ENCODE peak calls at places on chromosomes 13 and 19, in seven cellular contexts. One of them, this sample, is unnamed.
A peak's percentile ranks its signal among the peaks of the same experiment; 100 is the strongest.

GRCh38 chr13:23087884-23088283 is 92.9 kb upstream of the SGCG start:
- DNase-seq in IMR-90: peak; percentile 20
- DNase-seq in ovary: no peak
- DNase-seq in cardiac muscle cell: peak; percentile 33
- DNase-seq in fibroblast of lung: peak; percentile 31
- DNase-seq in lower lobe of right lung: no peak
- DNase-seq in effector memory CD4-positive, alpha-beta T cell: no peak
- DNase-seq in this sample: no peak

GRCh38 chr13:22107549-22107948 is 436.7 kb downstream of the FGF9 start:
- DNase-seq in IMR-90: no peak
- DNase-seq in ovary: no peak
- DNase-seq in cardiac muscle cell: no peak
- DNase-seq in fibroblast of lung: no peak
- DNase-seq in lower lobe of right lung: no peak
- DNase-seq in effector memory CD4-positive, alpha-beta T cell: no peak
- DNase-seq in this sample: no peak

GRCh38 chr13:98664047-98664446 is 87.1 kb upstream of the STK24 start:
- DNase-seq in IMR-90: peak; percentile 85
- DNase-seq in ovary: no peak
- DNase-seq in cardiac muscle cell: peak; percentile 21
- DNase-seq in fibroblast of lung: peak; percentile 9
- DNase-seq in lower lobe of right lung: no peak
- DNase-seq in effector memory CD4-positive, alpha-beta T cell: no peak
- DNase-seq in this sample: no peak

GRCh38 chr19:35911173-35911572 is 3.1 kb upstream of the TYROBP start:
- DNase-seq in IMR-90: no peak
- DNase-seq in ovary: no peak
- DNase-seq in cardiac muscle cell: no peak
- DNase-seq in fibroblast of lung: no peak
- DNase-seq in lower lobe of right lung: no peak
- DNase-seq in effector memory CD4-positive, alpha-beta T cell: no peak
- DNase-seq in this sample: no peak

GRCh38 chr13:60167121-60167520 is 3.4 kb upstream of the DIAPH3 start:
- DNase-seq in IMR-90: no peak
- DNase-seq in ovary: no peak
- DNase-seq in cardiac muscle cell: no peak
- DNase-seq in fibroblast of lung: no peak
- DNase-seq in lower lobe of right lung: no peak
- DNase-seq in effector memory CD4-positive, alpha-beta T cell: no peak
- DNase-seq in this sample: no peak

GRCh38 chr13:24323036-24323738 is 13.8 kb downstream of the C1QTNF9 start:
- DNase-seq in IMR-90: no peak
- DNase-seq in ovary: no peak
- DNase-seq in cardiac muscle cell: no peak
- DNase-seq in fibroblast of lung: no peak
- DNase-seq in lower lobe of right lung: no peak
- DNase-seq in effector memory CD4-positive, alpha-beta T cell: no peak
- DNase-seq in this sample: no peak

GRCh38 chr13:82292334-82292733 is 1589.9 kb downstream of the SLITRK1 start:
- DNase-seq in IMR-90: no peak
- DNase-seq in ovary: no peak
- DNase-seq in cardiac muscle cell: no peak
- DNase-seq in fibroblast of lung: no peak
- DNase-seq in lower lobe of right lung: no peak
- DNase-seq in effector memory CD4-positive, alpha-beta T cell: no peak
- DNase-seq in this sample: no peak

GRCh38 chr19:18895038-18895827 is 725 bp downstream of the CERS1 start:
- DNase-seq in IMR-90: no peak
- DNase-seq in ovary: no peak
- DNase-seq in cardiac muscle cell: peak; percentile 24
- DNase-seq in fibroblast of lung: peak; percentile 31
- DNase-seq in lower lobe of right lung: no peak
- DNase-seq in effector memory CD4-positive, alpha-beta T cell: no peak
- DNase-seq in this sample: no peak

GRCh38 chr13:80342541-80343371 is 1.8 kb upstream of the SPRY2 start:
- DNase-seq in IMR-90: peak; percentile 66
- DNase-seq in ovary: peak; percentile 82
- DNase-seq in cardiac muscle cell: peak; percentile 85
- DNase-seq in fibroblast of lung: peak; percentile 77
- DNase-seq in lower lobe of right lung: peak; percentile 92
- DNase-seq in effector memory CD4-positive, alpha-beta T cell: peak; percentile 16
- DNase-seq in this sample: no peak

GRCh38 chr19:22914646-22915045 is 82.6 kb downstream of the ZNF723 start:
- DNase-seq in IMR-90: no peak
- DNase-seq in ovary: no peak
- DNase-seq in cardiac muscle cell: no peak
- DNase-seq in fibroblast of lung: no peak
- DNase-seq in lower lobe of right lung: no peak
- DNase-seq in effector memory CD4-positive, alpha-beta T cell: no peak
- DNase-seq in this sample: no peak

GRCh38 chr13:46953331-46953730 is 56.5 kb upstream of the HTR2A start:
- DNase-seq in IMR-90: no peak
- DNase-seq in ovary: no peak
- DNase-seq in cardiac muscle cell: no peak
- DNase-seq in fibroblast of lung: no peak
- DNase-seq in lower lobe of right lung: no peak
- DNase-seq in effector memory CD4-positive, alpha-beta T cell: no peak
- DNase-seq in this sample: no peak
- H3K27ac ChIP-seq in IMR-90: no peak overlapping the region
- H3K27ac ChIP-seq in ovary: no peak overlapping the region
- H3K27ac ChIP-seq in cardiac muscle cell: no peak overlapping the region
- H3K27ac ChIP-seq in fibroblast of lung: no peak overlapping the region
- H3K27ac ChIP-seq in lower lobe of right lung: no peak overlapping the region
- H3K27ac ChIP-seq in effector memory CD4-positive, alpha-beta T cell: no peak overlapping the region
- H3K27ac ChIP-seq in this sample: no peak overlapping the region

GRCh38 chr19:42242071-42242511 is 311 bp downstream of the GSK3A start:
- DNase-seq in IMR-90: no peak
- DNase-seq in ovary: no peak
- DNase-seq in cardiac muscle cell: peak; percentile 20
- DNase-seq in fibroblast of lung: no peak
- DNase-seq in lower lobe of right lung: no peak
- DNase-seq in effector memory CD4-positive, alpha-beta T cell: no peak
- DNase-seq in this sample: no peak

GRCh38 chr19:42241279-42241678 is 1.1 kb downstream of the GSK3A start:
- DNase-seq in IMR-90: no peak
- DNase-seq in ovary: no peak
- DNase-seq in cardiac muscle cell: no peak
- DNase-seq in fibroblast of lung: no peak
- DNase-seq in lower lobe of right lung: no peak
- DNase-seq in effector memory CD4-positive, alpha-beta T cell: no peak
- DNase-seq in this sample: no peak

GRCh38 chr19:42239544-42240220 is 2.7 kb downstream of the GSK3A start:
- DNase-seq in IMR-90: no peak
- DNase-seq in ovary: no peak
- DNase-seq in cardiac muscle cell: no peak
- DNase-seq in fibroblast of lung: no peak
- DNase-seq in lower lobe of right lung: no peak
- DNase-seq in effector memory CD4-positive, alpha-beta T cell: no peak
- DNase-seq in this sample: no peak

GRCh38 chr19:42244452-42245220 is 2.2 kb upstream of the GSK3A start:
- DNase-seq in IMR-90: peak; percentile 93
- DNase-seq in ovary: peak; percentile 92
- DNase-seq in cardiac muscle cell: peak; percentile 96
- DNase-seq in fibroblast of lung: peak; percentile 92
- DNase-seq in lower lobe of right lung: peak; percentile 95
- DNase-seq in effector memory CD4-positive, alpha-beta T cell: peak; percentile 88
- DNase-seq in this sample: peak; percentile 71

GRCh38 chr19:42242512-42243409 is at the start of gene GSK3A:
- DNase-seq in IMR-90: peak; percentile 99
- DNase-seq in ovary: peak; percentile 98
- DNase-seq in cardiac muscle cell: peak; percentile 100
- DNase-seq in fibroblast of lung: peak; percentile 99
- DNase-seq in lower lobe of right lung: peak; percentile 99
- DNase-seq in effector memory CD4-positive, alpha-beta T cell: peak; percentile 96
- DNase-seq in this sample: peak; percentile 98
- H3K4me1 ChIP-seq in IMR-90: peaks cover 8% of the 10 kb centered on the region
- H3K4me1 ChIP-seq in ovary: peaks cover 15% of the 10 kb centered on the region
- H3K4me1 ChIP-seq in cardiac muscle cell: peaks cover 12% of the 10 kb centered on the region
- H3K4me1 ChIP-seq in fibroblast of lung: peaks cover 13% of the 10 kb centered on the region
- H3K4me1 ChIP-seq in lower lobe of right lung: peaks cover 50% of the 10 kb centered on the region
- H3K4me1 ChIP-seq in effector memory CD4-positive, alpha-beta T cell: peaks cover 25% of the 10 kb centered on the region
- H3K4me1 ChIP-seq in this sample: peaks cover 49% of the 10 kb centered on the region

DNA sequence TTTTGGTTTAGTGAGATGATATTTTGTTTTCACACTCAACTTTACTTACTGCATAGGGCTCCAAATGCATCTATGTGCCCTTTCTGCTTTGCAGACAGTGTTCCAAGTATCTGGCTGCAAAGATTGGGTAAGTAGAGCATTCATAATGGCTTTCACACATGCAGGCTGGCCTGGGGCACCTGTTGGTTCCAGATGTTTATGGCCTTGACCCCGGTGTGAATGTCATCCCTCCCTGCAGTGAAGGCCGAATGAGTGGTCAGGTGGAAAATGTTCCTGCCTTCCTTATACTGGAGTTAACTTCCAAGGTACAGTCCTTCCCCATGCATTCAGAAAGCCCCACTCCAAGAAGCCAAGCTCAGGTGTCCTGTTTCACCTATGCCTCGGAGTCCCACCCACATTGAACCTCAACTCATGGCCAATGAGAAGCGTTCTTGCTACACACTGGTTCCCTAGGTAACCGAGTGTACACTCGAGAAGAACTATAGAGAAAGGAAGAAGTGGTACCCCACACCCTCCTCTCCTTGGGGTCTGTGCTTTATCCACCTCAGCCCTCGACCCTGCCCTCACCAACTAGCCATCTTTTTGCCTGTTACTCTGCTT is 23.0 kb upstream of the ZNF536 start:
- DNase-seq in IMR-90: no peak
- DNase-seq in ovary: no peak
- DNase-seq in cardiac muscle cell: no peak
- DNase-seq in fibroblast of lung: no peak
- DNase-seq in lower lobe of right lung: no peak
- DNase-seq in effector memory CD4-positive, alpha-beta T cell: no peak
- DNase-seq in this sample: no peak
- H3K4me3 ChIP-seq in IMR-90: no peak overlapping the region
- H3K4me3 ChIP-seq in ovary: no peak overlapping the region
- H3K4me3 ChIP-seq in cardiac muscle cell: no peak overlapping the region
- H3K4me3 ChIP-seq in fibroblast of lung: no peak overlapping the region
- H3K4me3 ChIP-seq in lower lobe of right lung: no peak overlapping the region
- H3K4me3 ChIP-seq in effector memory CD4-positive, alpha-beta T cell: no peak overlapping the region
- H3K4me3 ChIP-seq in this sample: no peak overlapping the region

GRCh38 chr13:77732287-77732686 is 34.8 kb downstream of the SLAIN1 start:
- DNase-seq in IMR-90: no peak
- DNase-seq in ovary: no peak
- DNase-seq in cardiac muscle cell: no peak
- DNase-seq in fibroblast of lung: no peak
- DNase-seq in lower lobe of right lung: no peak
- DNase-seq in effector memory CD4-positive, alpha-beta T cell: no peak
- DNase-seq in this sample: no peak

GRCh38 chr13:77724092-77724491 is 26.6 kb downstream of the SLAIN1 start:
- DNase-seq in IMR-90: no peak
- DNase-seq in ovary: no peak
- DNase-seq in cardiac muscle cell: no peak
- DNase-seq in fibroblast of lung: no peak
- DNase-seq in lower lobe of right lung: no peak
- DNase-seq in effector memory CD4-positive, alpha-beta T cell: no peak
- DNase-seq in this sample: no peak

GRCh38 chr13:77728265-77728966 is 30.9 kb downstream of the SLAIN1 start:
- DNase-seq in IMR-90: no peak
- DNase-seq in ovary: no peak
- DNase-seq in cardiac muscle cell: no peak
- DNase-seq in fibroblast of lung: no peak
- DNase-seq in lower lobe of right lung: no peak
- DNase-seq in effector memory CD4-positive, alpha-beta T cell: no peak
- DNase-seq in this sample: no peak

GRCh38 chr13:77733674-77734073 is 36.2 kb downstream of the SLAIN1 start:
- DNase-seq in IMR-90: no peak
- DNase-seq in ovary: no peak
- DNase-seq in cardiac muscle cell: no peak
- DNase-seq in fibroblast of lung: no peak
- DNase-seq in lower lobe of right lung: no peak
- DNase-seq in effector memory CD4-positive, alpha-beta T cell: no peak
- DNase-seq in this sample: no peak

DNA sequence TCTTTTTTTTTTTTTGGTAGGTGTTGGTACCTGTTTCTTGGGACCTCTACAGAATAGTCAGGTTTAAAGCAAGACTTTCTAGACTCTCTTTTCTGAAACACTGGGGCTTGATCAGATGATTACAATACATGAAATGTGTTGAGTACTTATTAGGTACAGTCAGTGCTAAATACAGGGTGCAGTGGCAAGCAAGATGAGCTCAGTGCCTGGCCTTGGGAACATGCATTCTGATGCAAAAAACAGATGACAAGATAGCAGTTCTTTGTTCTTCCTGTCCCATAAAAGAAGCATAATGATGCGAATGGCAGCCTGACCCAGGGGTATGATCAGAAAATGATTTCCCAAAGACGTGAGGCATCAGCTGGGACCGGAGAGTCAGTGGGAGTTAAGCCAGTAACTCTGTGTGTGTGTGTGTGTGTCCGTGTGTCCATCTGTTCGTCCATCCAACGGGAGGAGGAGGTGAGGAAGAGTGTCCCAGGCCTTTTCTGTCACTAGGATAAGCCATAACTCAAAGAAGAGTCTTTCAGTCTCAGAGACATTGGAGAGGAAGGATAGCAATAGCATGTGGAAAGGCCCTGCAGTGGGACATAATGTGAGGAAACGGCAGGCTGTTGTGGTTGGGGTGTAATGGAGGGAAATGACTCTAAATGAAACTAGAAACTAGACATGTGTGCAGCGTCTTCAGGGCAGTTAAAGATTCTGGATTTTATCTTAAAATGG is 32.2 kb downstream of the SLAIN1 start:
- DNase-seq in IMR-90: no peak
- DNase-seq in ovary: no peak
- DNase-seq in cardiac muscle cell: no peak
- DNase-seq in fibroblast of lung: no peak
- DNase-seq in lower lobe of right lung: no peak
- DNase-seq in effector memory CD4-positive, alpha-beta T cell: no peak
- DNase-seq in this sample: no peak
- H3K27ac ChIP-seq in IMR-90: no peak overlapping the region
- H3K27ac ChIP-seq in ovary: no peak overlapping the region
- H3K27ac ChIP-seq in cardiac muscle cell: no peak overlapping the region
- H3K27ac ChIP-seq in fibroblast of lung: no peak overlapping the region
- H3K27ac ChIP-seq in lower lobe of right lung: no peak overlapping the region
- H3K27ac ChIP-seq in effector memory CD4-positive, alpha-beta T cell: peak overlapping the region; percentile 28
- H3K27ac ChIP-seq in this sample: no peak overlapping the region

DNA sequence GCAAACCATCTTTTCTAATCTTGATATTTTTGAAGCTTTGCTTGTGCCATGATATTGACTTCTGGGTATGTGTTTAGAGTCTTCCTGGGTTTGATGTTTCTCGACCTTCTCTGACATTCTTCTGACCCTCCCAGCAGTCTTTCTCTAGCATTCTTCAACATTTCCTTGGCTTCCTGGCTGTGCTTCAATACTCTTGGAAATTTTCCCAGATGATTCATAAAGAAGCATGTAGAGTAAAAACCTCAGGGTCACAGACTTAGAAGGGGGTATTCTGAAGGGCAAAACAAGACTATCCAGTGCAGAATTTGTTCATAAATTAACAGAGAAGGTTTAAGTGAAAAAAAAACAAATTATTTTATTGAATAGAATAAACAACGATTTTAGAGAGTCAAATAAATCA is 946.4 kb upstream of the PCDH9 start:
- DNase-seq in IMR-90: peak; percentile 36
- DNase-seq in ovary: no peak
- DNase-seq in cardiac muscle cell: peak; percentile 47
- DNase-seq in fibroblast of lung: peak; percentile 89
- DNase-seq in lower lobe of right lung: no peak
- DNase-seq in effector memory CD4-positive, alpha-beta T cell: no peak
- DNase-seq in this sample: no peak
- H3K4me1 ChIP-seq in IMR-90: no peaks in the 10 kb centered on the region
- H3K4me1 ChIP-seq in ovary: no peaks in the 10 kb centered on the region
- H3K4me1 ChIP-seq in cardiac muscle cell: no peaks in the 10 kb centered on the region
- H3K4me1 ChIP-seq in fibroblast of lung: no peaks in the 10 kb centered on the region
- H3K4me1 ChIP-seq in lower lobe of right lung: no peaks in the 10 kb centered on the region
- H3K4me1 ChIP-seq in effector memory CD4-positive, alpha-beta T cell: no peaks in the 10 kb centered on the region
- H3K4me1 ChIP-seq in this sample: no peaks in the 10 kb centered on the region